ENCODE peak calls at places on chromosome 11, in four cellular contexts. One of them, this sample, is unnamed.

GRCh38 chr11:122205036-122205435 is 89.0 kb upstream of the BLID start:
- DNase-seq in suprapubic skin: no peak
- DNase-seq in PC-3: no peak
- DNase-seq in astrocyte of the spinal cord: no peak
- DNase-seq in this sample: no peak

GRCh38 chr11:35116762-35117588 is 22.0 kb upstream of the CD44 start:
- DNase-seq in astrocyte of the spinal cord: no peak
- DNase-seq in PC-3: no peak
- DNase-seq in suprapubic skin: no peak
- DNase-seq in this sample: peak; percentile 9

GRCh38 chr11:2522636-2523255 is 77.9 kb downstream of the KCNQ1 start:
- DNase-seq in PC-3: no peak
- DNase-seq in suprapubic skin: peak; percentile 47
- DNase-seq in astrocyte of the spinal cord: no peak
- DNase-seq in this sample: no peak

GRCh38 chr11:91435694-91436375 is 788.8 kb upstream of the FAT3 start:
- DNase-seq in astrocyte of the spinal cord: no peak
- DNase-seq in suprapubic skin: no peak
- DNase-seq in PC-3: peak; percentile 54
- DNase-seq in this sample: peak; percentile 27

GRCh38 chr11:132496341-132496740 is 1036.0 kb downstream of the OPCML start:
- DNase-seq in suprapubic skin: no peak
- DNase-seq in astrocyte of the spinal cord: no peak
- DNase-seq in PC-3: no peak
- DNase-seq in this sample: no peak

GRCh38 chr11:95262994-95263764 is 32.2 kb upstream of the SESN3 start:
- DNase-seq in astrocyte of the spinal cord: no peak
- DNase-seq in PC-3: no peak
- DNase-seq in suprapubic skin: no peak
- DNase-seq in this sample: no peak

GRCh38 chr11:2739531-2740274 is 39.9 kb upstream of the KCNQ1OT1 start:
- DNase-seq in PC-3: no peak
- DNase-seq in suprapubic skin: no peak
- DNase-seq in astrocyte of the spinal cord: no peak
- DNase-seq in this sample: no peak

GRCh38 chr11:119422505-119423416 is at the start of gene THY1:
- DNase-seq in PC-3: no peak
- DNase-seq in suprapubic skin: no peak
- DNase-seq in astrocyte of the spinal cord: peak; percentile 39
- DNase-seq in this sample: no peak

GRCh38 chr11:74460481-74461154 is 6.7 kb downstream of the KCNE3 start:
- DNase-seq in astrocyte of the spinal cord: no peak
- DNase-seq in suprapubic skin: no peak
- DNase-seq in PC-3: peak; percentile 34
- DNase-seq in this sample: peak; percentile 20

GRCh38 chr11:117456027-117456720 is 128.5 kb downstream of the CEP164 start:
- DNase-seq in suprapubic skin: no peak
- DNase-seq in PC-3: no peak
- DNase-seq in astrocyte of the spinal cord: no peak
- DNase-seq in this sample: no peak

GRCh38 chr11:13939952-13940610 is 22.4 kb upstream of the SPON1 start:
- DNase-seq in suprapubic skin: no peak
- DNase-seq in astrocyte of the spinal cord: no peak
- DNase-seq in PC-3: peak; percentile 85
- DNase-seq in this sample: peak; percentile 47

GRCh38 chr11:101523634-101524260 is 60.1 kb downstream of the TRPC6 start:
- DNase-seq in suprapubic skin: no peak
- DNase-seq in PC-3: no peak
- DNase-seq in astrocyte of the spinal cord: no peak
- DNase-seq in this sample: no peak

GRCh38 chr11:5596611-5597201 is at the start of gene TRIM6:
- DNase-seq in astrocyte of the spinal cord: peak; percentile 53
- DNase-seq in suprapubic skin: peak; percentile 71
- DNase-seq in PC-3: peak; percentile 63
- DNase-seq in this sample: peak; percentile 47

GRCh38 chr11:73507086-73507485 is 90.8 kb downstream of the FAM168A start:
- DNase-seq in suprapubic skin: no peak
- DNase-seq in PC-3: no peak
- DNase-seq in astrocyte of the spinal cord: peak; percentile 46
- DNase-seq in this sample: no peak

GRCh38 chr11:110894224-110894623 is 182.0 kb upstream of the ARHGAP20 start:
- DNase-seq in PC-3: no peak
- DNase-seq in suprapubic skin: no peak
- DNase-seq in astrocyte of the spinal cord: no peak
- DNase-seq in this sample: no peak

GRCh38 chr11:36123353-36124220 is 165.6 kb downstream of the COMMD9 start:
- DNase-seq in PC-3: no peak
- DNase-seq in suprapubic skin: no peak
- DNase-seq in astrocyte of the spinal cord: peak; percentile 61
- DNase-seq in this sample: no peak

GRCh38 chr11:133163463-133164419 is 368.6 kb downstream of the OPCML start:
- DNase-seq in astrocyte of the spinal cord: peak; percentile 5
- DNase-seq in PC-3: peak; percentile 62
- DNase-seq in suprapubic skin: no peak
- DNase-seq in this sample: no peak

GRCh38 chr11:73439002-73439843 is 63.0 kb downstream of the RELT start:
- DNase-seq in PC-3: no peak
- DNase-seq in suprapubic skin: no peak
- DNase-seq in astrocyte of the spinal cord: no peak
- DNase-seq in this sample: no peak

GRCh38 chr11:62456630-62457029 is 37.8 kb downstream of the SCGB1A1 start:
- DNase-seq in astrocyte of the spinal cord: no peak
- DNase-seq in PC-3: no peak
- DNase-seq in suprapubic skin: no peak
- DNase-seq in this sample: no peak

GRCh38 chr11:66701432-66702240 is 23.9 kb upstream of the RBM4B start:
- DNase-seq in PC-3: no peak
- DNase-seq in astrocyte of the spinal cord: no peak
- DNase-seq in suprapubic skin: no peak
- DNase-seq in this sample: no peak

DNA sequence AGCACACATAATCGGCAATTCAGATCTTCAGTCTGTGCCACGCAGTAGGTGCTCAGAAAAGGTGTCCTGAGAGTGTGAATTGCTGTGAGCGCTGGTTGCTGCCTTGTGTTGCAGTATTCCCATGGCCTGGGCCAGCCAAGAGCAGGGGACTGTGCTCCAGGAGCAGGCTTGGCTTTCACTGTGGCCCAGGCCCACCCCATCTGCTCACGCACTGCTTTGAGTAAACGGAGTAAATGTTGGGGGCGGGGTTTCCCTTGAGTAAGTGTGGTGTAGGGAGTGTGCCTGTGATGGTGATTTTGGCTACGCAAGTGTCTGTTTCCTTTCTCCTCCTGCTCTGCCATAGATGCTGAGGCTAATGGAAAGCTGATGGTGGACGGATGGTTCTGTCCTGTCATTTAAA is 2.3 kb downstream of the CTTN start:
- DNase-seq in PC-3: no peak
- DNase-seq in suprapubic skin: no peak
- DNase-seq in astrocyte of the spinal cord: no peak
- DNase-seq in this sample: no peak
- TF ChIP-seq CTCF in PC-3: no peak
- TF ChIP-seq CTCF in suprapubic skin: no peak
- TF ChIP-seq CTCF in astrocyte of the spinal cord: no peak
- TF ChIP-seq CTCF in this sample: no peak

GRCh38 chr11:30914143-30914762 is 328.1 kb upstream of the MPPED2 start:
- DNase-seq in astrocyte of the spinal cord: peak; percentile 50
- DNase-seq in suprapubic skin: no peak
- DNase-seq in PC-3: peak; percentile 47
- DNase-seq in this sample: peak; percentile 43
- TF ChIP-seq CTCF in astrocyte of the spinal cord: peak; percentile 83
- TF ChIP-seq CTCF in suprapubic skin: no peak
- TF ChIP-seq CTCF in PC-3: peak; percentile 53
- TF ChIP-seq CTCF in this sample: peak; percentile 40

GRCh38 chr11:60130496-60130895 is 42.0 kb downstream of the MS4A2 start:
- DNase-seq in suprapubic skin: no peak
- DNase-seq in astrocyte of the spinal cord: no peak
- DNase-seq in PC-3: peak; percentile 83
- DNase-seq in this sample: peak; percentile 40
- TF ChIP-seq CTCF in suprapubic skin: no peak
- TF ChIP-seq CTCF in astrocyte of the spinal cord: no peak
- TF ChIP-seq CTCF in PC-3: peak; percentile 88
- TF ChIP-seq CTCF in this sample: peak; percentile 41

DNA sequence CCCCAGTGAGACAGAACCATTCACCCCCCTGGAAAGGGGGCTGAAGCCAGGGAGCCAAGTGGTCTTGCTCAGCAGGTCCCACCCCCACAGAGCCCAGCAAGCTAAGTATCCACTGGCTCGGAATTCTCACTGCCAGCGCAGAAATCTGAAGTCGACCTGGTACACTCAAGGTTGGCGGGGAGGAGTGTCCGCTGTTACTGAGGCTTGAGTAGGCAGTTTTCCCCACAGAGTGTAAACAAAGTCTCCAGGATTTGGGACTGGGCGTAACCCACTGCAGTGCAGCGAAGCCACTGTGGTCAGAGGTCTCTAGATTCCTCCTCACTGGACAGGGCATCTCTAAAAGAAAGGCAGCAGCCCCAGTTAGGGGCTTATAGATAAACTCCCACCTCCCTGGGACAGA is 10.0 kb downstream of the PATE1 start:
- DNase-seq in suprapubic skin: no peak
- DNase-seq in astrocyte of the spinal cord: no peak
- DNase-seq in PC-3: no peak
- DNase-seq in this sample: no peak
- TF ChIP-seq CTCF in suprapubic skin: no peak
- TF ChIP-seq CTCF in astrocyte of the spinal cord: no peak
- TF ChIP-seq CTCF in PC-3: no peak
- TF ChIP-seq CTCF in this sample: no peak

GRCh38 chr11:85725510-85726258 is 39.7 kb upstream of the CCDC89 start:
- DNase-seq in astrocyte of the spinal cord: peak; percentile 91
- DNase-seq in PC-3: peak; percentile 99
- DNase-seq in suprapubic skin: no peak
- DNase-seq in this sample: peak; percentile 78
- TF ChIP-seq CTCF in astrocyte of the spinal cord: no peak
- TF ChIP-seq CTCF in PC-3: no peak
- TF ChIP-seq CTCF in suprapubic skin: no peak
- TF ChIP-seq CTCF in this sample: no peak

GRCh38 chr11:46523290-46523689 is 70.5 kb downstream of the AMBRA1 start:
- DNase-seq in suprapubic skin: no peak
- DNase-seq in PC-3: no peak
- DNase-seq in astrocyte of the spinal cord: no peak
- DNase-seq in this sample: no peak

GRCh38 chr11:46524201-46524600 is 69.6 kb downstream of the AMBRA1 start:
- DNase-seq in astrocyte of the spinal cord: no peak
- DNase-seq in suprapubic skin: no peak
- DNase-seq in PC-3: no peak
- DNase-seq in this sample: no peak

GRCh38 chr11:46520971-46521745 is 72.7 kb downstream of the AMBRA1 start:
- DNase-seq in suprapubic skin: no peak
- DNase-seq in astrocyte of the spinal cord: peak; percentile 80
- DNase-seq in PC-3: peak; percentile 65
- DNase-seq in this sample: peak; percentile 48

GRCh38 chr11:46521947-46522681 is 71.7 kb downstream of the AMBRA1 start:
- DNase-seq in PC-3: peak; percentile 5
- DNase-seq in suprapubic skin: no peak
- DNase-seq in astrocyte of the spinal cord: peak; percentile 75
- DNase-seq in this sample: no peak

GRCh38 chr11:46522682-46523281 is 71.0 kb downstream of the AMBRA1 start:
- DNase-seq in suprapubic skin: no peak
- DNase-seq in astrocyte of the spinal cord: no peak
- DNase-seq in PC-3: no peak
- DNase-seq in this sample: no peak
- TF ChIP-seq CTCF in suprapubic skin: no peak
- TF ChIP-seq CTCF in astrocyte of the spinal cord: no peak
- TF ChIP-seq CTCF in PC-3: no peak
- TF ChIP-seq CTCF in this sample: no peak

DNA sequence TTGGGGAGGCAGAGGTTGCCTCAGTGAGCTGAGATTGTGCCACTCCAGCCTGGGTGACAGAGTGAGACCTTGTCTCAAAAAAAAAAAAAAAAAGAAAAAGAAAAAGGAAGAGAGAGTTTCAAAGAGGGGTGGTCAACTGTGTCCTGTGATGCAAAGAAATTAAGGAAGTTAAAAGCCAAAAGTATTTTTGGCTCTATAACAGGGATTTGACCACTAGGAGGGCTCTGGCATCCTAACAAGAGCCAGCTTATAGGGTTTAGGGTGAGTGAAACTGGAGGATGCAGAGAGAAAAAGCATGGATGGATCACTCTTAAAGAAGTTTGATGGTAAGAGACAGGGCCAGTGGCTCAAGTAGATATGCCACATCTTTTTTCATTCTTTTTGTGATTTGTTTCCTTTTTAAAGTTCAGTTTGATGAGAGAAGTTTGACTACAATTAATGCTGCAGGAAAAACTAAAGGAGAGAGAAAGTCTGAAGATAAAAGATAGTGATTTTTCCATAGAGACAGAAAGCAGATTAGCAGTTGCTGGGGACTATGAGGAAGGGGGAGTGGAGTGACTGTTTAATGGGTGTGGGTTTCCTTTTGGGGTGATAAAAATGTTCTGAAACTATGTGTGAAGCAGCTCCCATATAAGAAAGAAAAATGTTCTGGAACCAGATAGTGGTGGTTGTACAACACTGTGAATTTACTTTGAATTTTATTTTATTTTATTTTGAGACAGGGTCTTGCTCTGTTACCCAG is 11.1 kb upstream of the MICAL2 start:
- DNase-seq in PC-3: no peak
- DNase-seq in astrocyte of the spinal cord: no peak
- DNase-seq in suprapubic skin: no peak
- DNase-seq in this sample: no peak
- TF ChIP-seq CTCF in PC-3: peak; percentile 14
- TF ChIP-seq CTCF in astrocyte of the spinal cord: peak; percentile 15
- TF ChIP-seq CTCF in suprapubic skin: no peak
- TF ChIP-seq CTCF in this sample: no peak

GRCh38 chr11:111978028-111978771 is 41.1 kb downstream of the DIXDC1 start:
- DNase-seq in astrocyte of the spinal cord: peak; percentile 83
- DNase-seq in suprapubic skin: peak; percentile 78
- DNase-seq in PC-3: peak; percentile 63
- DNase-seq in this sample: peak; percentile 78
- TF ChIP-seq CTCF in astrocyte of the spinal cord: no peak
- TF ChIP-seq CTCF in suprapubic skin: no peak
- TF ChIP-seq CTCF in PC-3: no peak
- TF ChIP-seq CTCF in this sample: no peak

This sample was measured in MCF 10A.